ENCODE peak calls at places on chromosomes 13 and 19, in eight cellular contexts. O is SHP77; H is kidney glomerular epithelial cell; J is heart right ventricle; D is Panc1; Q is NCI-H774; U is naive thymus-derived CD8-positive, alpha-beta T cell; Z is NCI-H2081 treated with DMSO at 0.1 percent for 48 hours. K is an unnamed sample.

GRCh38 chr13:26923824-26924605 is 163.4 kb upstream of the GPR12 start:
- DNase-seq in O (no peak), H (no peak), J (peak; percentile 51), D (no peak), Q (no peak), U (no peak), Z (no peak), K (no peak)

GRCh38 chr13:41670873-41671443 is 213.6 kb downstream of the RGCC start:
- DNase-seq in O (no peak), H (no peak), J (no peak), D (no peak), Q (no peak), U (no peak), Z (no peak), K (no peak)

GRCh38 chr13:33213024-33213795 is 72.3 kb downstream of the STARD13 start:
- DNase-seq in O (no peak), H (peak; percentile 12), J (no peak), D (no peak), Q (no peak), U (no peak), Z (no peak), K (no peak)

GRCh38 chr19:32373614-32374295 is 28.3 kb downstream of the ZNF507 start:
- DNase-seq in O (peak; percentile 89), H (peak; percentile 99), J (peak; percentile 42), D (peak; percentile 100), Q (peak; percentile 67), U (no peak), Z (no peak), K (no peak)

GRCh38 chr13:110723598-110723997 is 10.1 kb downstream of the ING1 start:
- DNase-seq in O (no peak), H (no peak), J (no peak), D (no peak), Q (no peak), U (no peak), Z (no peak), K (no peak)

GRCh38 chr13:73972503-73972902 is 161.7 kb downstream of the KLF12 start:
- DNase-seq in O (no peak), H (no peak), J (no peak), D (no peak), Q (no peak), U (no peak), Z (no peak), K (no peak)

GRCh38 chr13:41905600-41906254 is 55.2 kb downstream of the VWA8 start:
- DNase-seq in O (peak; percentile 14), H (peak; percentile 54), J (no peak), D (peak; percentile 30), Q (no peak), U (peak; percentile 27), Z (no peak), K (no peak)

GRCh38 chr19:46634045-46634655 is 1.9 kb downstream of the GNG8 start:
- DNase-seq in O (no peak), H (peak; percentile 21), J (peak; percentile 58), D (no peak), Q (peak; percentile 21), U (peak; percentile 90), Z (no peak), K (peak; percentile 84)

GRCh38 chr13:102771298-102772041 is 2.1 kb downstream of the TEX30 start:
- DNase-seq in O (no peak), H (no peak), J (no peak), D (no peak), Q (no peak), U (no peak), Z (no peak), K (no peak)

GRCh38 chr19:44948237-44948636 is 2.4 kb downstream of the APOC2 start:
- DNase-seq in O (no peak), H (no peak), J (no peak), D (no peak), Q (no peak), U (no peak), Z (no peak), K (no peak)

GRCh38 chr13:45696610-45697226 is 5.4 kb upstream of the CBY2 start:
- DNase-seq in O (no peak), H (no peak), J (no peak), D (no peak), Q (no peak), U (no peak), Z (no peak), K (no peak)

GRCh38 chr13:113786262-113786841 is 27.3 kb downstream of the TMEM255B start:
- DNase-seq in O (no peak), H (no peak), J (no peak), D (no peak), Q (no peak), U (no peak), Z (no peak), K (no peak)

GRCh38 chr13:36288794-36289391 is 8.7 kb downstream of the CCDC169 start:
- DNase-seq in O (no peak), H (no peak), J (no peak), D (no peak), Q (no peak), U (no peak), Z (no peak), K (no peak)

GRCh38 chr13:45847554-45848224 is 3.9 kb downstream of the SIAH3 start:
- DNase-seq in O (no peak), H (peak; percentile 79), J (no peak), D (no peak), Q (no peak), U (peak; percentile 58), Z (no peak), K (no peak)

GRCh38 chr13:111344471-111345191 is 24.2 kb downstream of the TEX29 start:
- DNase-seq in O (peak; percentile 82), H (no peak), J (no peak), D (no peak), Q (peak; percentile 66), U (no peak), Z (peak; percentile 30), K (peak; percentile 41)

GRCh38 chr19:35712529-35712909 is 5.3 kb upstream of the KMT2B start:
- DNase-seq in O (no peak), H (no peak), J (no peak), D (no peak), Q (no peak), U (no peak), Z (no peak), K (no peak)

GRCh38 chr19:15779756-15780476 is 7.5 kb upstream of the OR10H5 start:
- DNase-seq in O (no peak), H (no peak), J (peak; percentile 88), D (no peak), Q (no peak), U (no peak), Z (no peak), K (peak; percentile 66)

GRCh38 chr19:40621966-40622772 is 21.0 kb downstream of the LTBP4 start:
- DNase-seq in O (no peak), H (no peak), J (no peak), D (no peak), Q (no peak), U (no peak), Z (no peak), K (no peak)

GRCh38 chr19:33375760-33376159 is 2.3 kb downstream of the CEBPG start:
- DNase-seq in O (no peak), H (peak; percentile 36), J (no peak), D (no peak), Q (no peak), U (no peak), Z (no peak), K (no peak)